ENCODE peak calls at places on chromosomes 13 and 19, in six cellular contexts. J is cardiac muscle cell, H is suprapubic skin, K is osteocyte, N is GM12865, F is fibroblast of lung. A is an unnamed sample.

GRCh38 chr19:23071087-23071511 is 45.7 kb upstream of the ZNF730 start:
- DNase-seq in J (no peak), H (no peak), K (no peak), N (no peak), F (peak; percentile 24), A (no peak)

GRCh38 chr13:42860485-42860884 is 79.1 kb downstream of the FAM216B start:
- DNase-seq in J (no peak), H (no peak), K (no peak), N (no peak), F (no peak), A (no peak)

GRCh38 chr13:29918845-29919244 is 68.4 kb upstream of the UBL3 start:
- DNase-seq in J (no peak), H (no peak), K (no peak), N (no peak), F (peak; percentile 80), A (no peak)

GRCh38 chr13:92602560-92602959 is 624.0 kb upstream of the GPC6 start:
- DNase-seq in J (no peak), H (no peak), K (no peak), N (no peak), F (peak; percentile 32), A (no peak)

GRCh38 chr19:19406878-19407639 is 1.6 kb downstream of the GATAD2A start:
- DNase-seq in J (no peak), H (no peak), K (no peak), N (peak; percentile 74), F (peak; percentile 55), A (no peak)

GRCh38 chr19:48417436-48417835 is 24.0 kb downstream of the GRIN2D start:
- DNase-seq in J (no peak), H (no peak), K (no peak), N (no peak), F (no peak), A (no peak)

GRCh38 chr13:20400774-20401173 is 124.9 kb downstream of the CRYL1 start:
- DNase-seq in J (no peak), H (no peak), K (peak; percentile 23), N (no peak), F (peak; percentile 64), A (no peak)

GRCh38 chr13:48891586-48891985 is 84.1 kb upstream of the FNDC3A start:
- DNase-seq in J (no peak), H (no peak), K (peak; percentile 40), N (no peak), F (peak; percentile 37), A (peak; percentile 62)

GRCh38 chr19:16536130-16536529 is 6.1 kb downstream of the CHERP start:
- DNase-seq in J (no peak), H (no peak), K (no peak), N (no peak), F (no peak), A (no peak)

GRCh38 chr13:59391696-59392095 is 772.0 kb downstream of the DIAPH3 start:
- DNase-seq in J (peak; percentile 85), H (no peak), K (no peak), N (peak; percentile 87), F (peak; percentile 84), A (no peak)

GRCh38 chr13:76307157-76307556 is 579.0 kb downstream of the KCTD12 start:
- DNase-seq in J (peak; percentile 78), H (no peak), K (no peak), N (no peak), F (peak; percentile 46), A (no peak)

GRCh38 chr19:518292-519231 is 11.3 kb downstream of the TPGS1 start:
- DNase-seq in J (peak; percentile 59), H (no peak), K (no peak), N (peak; percentile 46), F (peak; percentile 94), A (peak; percentile 44)

GRCh38 chr13:106418556-106418955 is 116.9 kb downstream of the EFNB2 start:
- DNase-seq in J (no peak), H (no peak), K (no peak), N (no peak), F (peak; percentile 71), A (no peak)

GRCh38 chr19:2529473-2529918 is 53.6 kb downstream of the GADD45B start:
- DNase-seq in J (no peak), H (no peak), K (no peak), N (peak; percentile 75), F (peak; percentile 84), A (no peak)

GRCh38 chr13:47794963-47795362 is 206.1 kb downstream of the SUCLA2 start:
- DNase-seq in J (no peak), H (no peak), K (no peak), N (peak; percentile 2), F (peak; percentile 5), A (no peak)

GRCh38 chr19:47239610-47240296 is 8.8 kb upstream of the BBC3 start:
- DNase-seq in J (peak; percentile 59), H (no peak), K (peak; percentile 94), N (peak; percentile 46), F (peak; percentile 37), A (no peak)

GRCh38 chr13:67048793-67049150 is 181.4 kb downstream of the PCDH9 start:
- DNase-seq in J (no peak), H (no peak), K (no peak), N (no peak), F (peak; percentile 87), A (no peak)

GRCh38 chr13:113417008-113417735 is 36.1 kb downstream of the ADPRHL1 start:
- DNase-seq in J (no peak), H (no peak), K (no peak), N (no peak), F (no peak), A (no peak)

GRCh38 chr19:54572696-54573311 is 786 bp upstream of the LILRA2 start:
- DNase-seq in J (no peak), H (no peak), K (peak; percentile 40), N (no peak), F (no peak), A (peak; percentile 71)

GRCh38 chr13:26412263-26412662 is 145.2 kb upstream of the WASF3 start:
- DNase-seq in J (no peak), H (no peak), K (no peak), N (no peak), F (no peak), A (no peak)

GRCh38 chr13:30126903-30127428 is 180.4 kb downstream of the KATNAL1 start:
- DNase-seq in J (no peak), H (no peak), K (no peak), N (no peak), F (peak; percentile 57), A (no peak)

GRCh38 chr13:114200673-114201005 is 21.6 kb downstream of the CFAP97D2 start:
- DNase-seq in J (peak; percentile 31), H (no peak), K (no peak), N (no peak), F (peak; percentile 55), A (no peak)

GRCh38 chr13:21676611-21677021 is 5.7 kb downstream of the FGF9 start:
- DNase-seq in J (peak; percentile 62), H (no peak), K (no peak), N (no peak), F (no peak), A (no peak)

GRCh38 chr13:98988277-98988676 is 10.4 kb upstream of the DOCK9 start:
- DNase-seq in J (peak; percentile 8), H (no peak), K (no peak), N (no peak), F (no peak), A (no peak)

GRCh38 chr19:56103027-56103614 is 18.0 kb downstream of the ZNF787 start:
- DNase-seq in J (no peak), H (no peak), K (no peak), N (no peak), F (no peak), A (no peak)

DNA sequence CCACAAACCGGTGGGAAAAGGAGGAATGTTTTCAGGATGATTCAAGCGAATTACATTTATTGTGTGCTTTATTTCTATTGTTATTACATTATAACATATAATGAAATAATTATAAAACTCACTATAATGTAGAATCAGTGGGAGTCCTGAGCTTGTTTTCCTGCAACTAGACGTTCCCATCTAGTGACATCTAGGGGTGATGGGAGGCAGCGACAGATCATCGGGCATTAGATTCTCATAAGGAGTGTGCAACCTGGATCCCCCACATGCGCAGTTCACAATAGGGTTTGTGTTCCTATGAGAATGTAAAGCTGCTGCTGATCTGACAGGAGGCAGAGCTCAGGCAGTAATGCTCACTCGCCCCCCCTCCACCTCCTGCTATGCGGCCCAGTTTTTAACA is 54.5 kb downstream of the SPTBN4 start:
- DNase-seq in J (no peak), H (no peak), K (no peak), N (peak; percentile 21), F (peak; percentile 42), A (no peak)
- TF ChIP-seq CTCF in J (peak; percentile 43), H (no peak), K (peak; percentile 44), N (peak; percentile 12), F (peak; percentile 30), A (no peak)

DNA sequence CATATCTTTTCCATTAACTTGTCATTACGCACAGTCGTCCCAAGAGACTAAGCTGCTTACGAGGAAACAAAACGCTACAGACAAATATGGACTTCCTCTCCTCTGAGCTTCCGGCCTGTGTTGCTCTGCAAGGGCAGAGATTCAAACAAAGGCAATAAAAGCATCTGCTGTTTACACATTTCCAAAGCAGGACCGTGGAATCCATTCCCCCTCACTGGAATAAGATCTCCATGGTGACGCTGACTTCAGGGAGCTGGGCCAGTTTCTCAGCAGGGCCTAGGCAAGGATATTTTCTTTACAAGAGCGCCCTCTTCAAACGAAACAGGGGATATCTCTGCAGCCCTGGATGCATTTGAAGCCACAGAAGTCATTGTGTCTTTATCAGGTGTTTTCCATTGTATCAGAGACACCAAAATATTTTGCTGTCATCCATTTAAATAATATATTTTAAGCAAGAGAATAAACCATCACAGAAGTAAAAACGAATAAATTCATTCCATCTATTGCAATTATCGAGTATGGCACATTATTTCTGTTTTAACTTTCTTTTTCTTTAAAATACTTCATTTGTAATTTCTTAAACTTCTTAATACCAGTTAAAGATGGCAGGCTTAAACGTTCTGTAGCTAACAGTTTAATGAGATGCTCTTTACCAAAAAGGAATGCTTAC is 177.5 kb downstream of the DCLK1 start:
- DNase-seq in J (peak; percentile 71), H (peak; percentile 83), K (peak; percentile 86), N (peak; percentile 11), F (peak; percentile 96), A (no peak)
- TF ChIP-seq CTCF in J (peak; percentile 75), H (peak; percentile 39), K (peak; percentile 84), N (peak; percentile 19), F (peak; percentile 67), A (no peak)

GRCh38 chr13:77563110-77563509 is 27.6 kb downstream of the SCEL start:
- DNase-seq in J (peak; percentile 66), H (no peak), K (no peak), N (no peak), F (peak; percentile 48), A (no peak)

DNA sequence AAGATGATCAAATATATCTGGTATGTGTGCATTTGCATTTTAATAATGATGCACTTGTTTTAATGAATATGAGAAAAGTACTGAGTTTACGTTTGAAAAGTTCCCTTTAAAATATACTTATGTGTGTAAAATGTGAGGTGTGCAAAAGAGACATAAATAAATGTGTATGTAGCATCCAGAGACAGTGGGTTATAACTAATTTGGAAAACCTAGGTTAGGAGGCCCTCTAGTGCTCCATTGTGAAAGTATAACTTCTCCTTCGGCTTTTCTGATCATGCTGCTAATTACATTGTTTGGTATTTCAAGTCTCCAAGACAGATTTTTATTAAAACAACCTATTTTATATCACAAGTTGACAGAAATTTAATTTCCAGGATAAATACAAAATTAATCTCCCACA is 30.1 kb downstream of the SCEL start:
- DNase-seq in J (peak; percentile 53), H (no peak), K (no peak), N (peak; percentile 58), F (peak; percentile 52), A (no peak)
- TF ChIP-seq CTCF in J (peak; percentile 62), H (peak; percentile 34), K (peak; percentile 48), N (peak; percentile 57), F (peak; percentile 46), A (peak; percentile 53)

DNA sequence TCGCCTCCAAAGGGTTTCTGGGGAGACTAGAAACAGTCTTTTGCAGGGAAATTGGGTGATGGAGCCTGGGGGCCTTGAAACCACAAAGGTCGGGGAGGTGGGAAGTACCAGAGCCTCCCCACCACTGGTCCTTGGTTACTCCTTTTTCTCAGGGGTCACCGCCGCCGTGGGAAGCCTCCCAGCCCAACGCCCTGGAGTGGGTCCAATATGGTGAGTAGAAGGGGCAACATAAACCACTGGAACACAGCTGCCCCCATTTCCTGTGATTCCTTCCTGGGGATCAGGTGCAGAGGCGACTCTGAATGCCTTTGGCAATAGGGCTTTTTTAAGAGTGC is 5.8 kb downstream of the PGLYRP1 start:
- DNase-seq in J (no peak), H (no peak), K (no peak), N (no peak), F (no peak), A (no peak)
- TF ChIP-seq CTCF in J (no peak), H (no peak), K (no peak), N (no peak), F (no peak), A (peak; percentile 65)

A was measured in CD14-positive monocyte.